ENCODE peak calls at places on chromosome 7, in four cellular contexts. P is memory B cell; X is stimulated activated naive CD4-positive, alpha-beta T cell; U is ACHN. T is an unnamed sample.
A peak's percentile ranks its signal among the peaks of the same experiment; 100 is the strongest.

GRCh38 chr7:108086962-108087361 is 43.2 kb downstream of the LAMB4 start:
- DNase-seq in P (no peak), X (no peak), U (no peak), T (no peak)

GRCh38 chr7:16421333-16422099 is at the start of gene CRPPA:
- DNase-seq in P (peak; percentile 34), X (no peak), U (peak; percentile 55), T (no peak)

GRCh38 chr7:123271231-123271630 is 71.5 kb upstream of the SLC13A1 start:
- DNase-seq in P (no peak), X (no peak), U (peak; percentile 21), T (no peak)

GRCh38 chr7:16905300-16906044 is 23.7 kb upstream of the AGR3 start:
- DNase-seq in P (no peak), X (no peak), U (no peak), T (no peak)

GRCh38 chr7:26691886-26692285 is 172.5 kb downstream of the SKAP2 start:
- DNase-seq in P (no peak), X (no peak), U (no peak), T (no peak)

GRCh38 chr7:115059312-115059711 is 137.4 kb downstream of the MDFIC start:
- DNase-seq in P (no peak), X (no peak), U (no peak), T (no peak)

GRCh38 chr7:39811161-39811614 is 138.9 kb upstream of the CDK13 start:
- DNase-seq in P (no peak), X (no peak), U (no peak), T (no peak)

GRCh38 chr7:157480651-157481050 is 143.8 kb downstream of the DNAJB6 start:
- DNase-seq in P (no peak), X (no peak), U (no peak), T (no peak)

GRCh38 chr7:34247468-34247867 is 342.1 kb downstream of the BMPER start:
- DNase-seq in P (no peak), X (no peak), U (no peak), T (no peak)

GRCh38 chr7:155840909-155841308 is 28.6 kb upstream of the SHH start:
- DNase-seq in P (no peak), X (no peak), U (no peak), T (no peak)

GRCh38 chr7:135291809-135292253 is 58.2 kb downstream of the STRA8 start:
- DNase-seq in P (no peak), X (no peak), U (no peak), T (no peak)

GRCh38 chr7:139004321-139005075 is 23.3 kb upstream of the KIAA1549 start:
- DNase-seq in P (no peak), X (no peak), U (no peak), T (no peak)

GRCh38 chr7:171364-171904 is 20.9 kb upstream of the FAM20C start:
- DNase-seq in P (no peak), X (no peak), U (no peak), T (no peak)

GRCh38 chr7:115731796-115732471 is 298.6 kb downstream of the TFEC start:
- DNase-seq in P (no peak), X (no peak), U (no peak), T (no peak)